ENCODE peak calls at places on chromosomes 4 and X, in four cellular contexts. N is astrocyte of the spinal cord, O is epithelial cell of esophagus, J is NB4. X is an unnamed sample.

GRCh38 chr4:6008766-6009385 is 9.4 kb downstream of the C4orf50 start:
- DNase-seq in O (no peak), J (no peak), N (no peak), X (no peak)

GRCh38 chr4:2246384-2247127 is 4.6 kb upstream of the HAUS3 start:
- DNase-seq in O (no peak), N (no peak), J (no peak), X (peak; percentile 0)

GRCh38 chr4:73912191-73912590 is 43.0 kb downstream of the CXCL1 start:
- DNase-seq in J (no peak), O (no peak), N (no peak), X (no peak)

GRCh38 chr4:153485374-153485773 is 19.2 kb downstream of the TMEM131L start:
- DNase-seq in J (no peak), N (no peak), O (no peak), X (no peak)

GRCh38 chr4:143641406-143641805 is 59.1 kb downstream of the FREM3 start:
- DNase-seq in O (no peak), N (no peak), J (no peak), X (no peak)

GRCh38 chr4:121479801-121480200 is 99.0 kb upstream of the QRFPR start:
- DNase-seq in N (no peak), O (peak; percentile 91), J (no peak), X (no peak)

GRCh38 chr4:100555791-100556190 is 38.0 kb upstream of the EMCN start:
- DNase-seq in N (no peak), J (no peak), O (no peak), X (no peak)

GRCh38 chrX:101407167-101407747 is 468 bp downstream of the GLA start:
- DNase-seq in N (no peak), O (no peak), J (peak; percentile 64), X (no peak)

GRCh38 chr4:1327526-1328266 is 19.3 kb upstream of the UVSSA start:
- DNase-seq in N (no peak), J (no peak), O (no peak), X (no peak)

GRCh38 chr4:150972592-150972991 is 42.5 kb downstream of the LRBA start:
- DNase-seq in N (peak; percentile 44), J (no peak), O (no peak), X (no peak)

GRCh38 chrX:122583526-122583925 is 600.6 kb upstream of the GRIA3 start:
- DNase-seq in O (peak; percentile 53), N (no peak), J (no peak), X (no peak)

GRCh38 chrX:118718737-118719136 is 8.7 kb upstream of the IL13RA1 start:
- DNase-seq in J (peak; percentile 78), O (no peak), N (no peak), X (no peak)

GRCh38 chr4:166594326-166594946 is 639.9 kb downstream of the SPOCK3 start:
- DNase-seq in J (peak; percentile 32), O (peak; percentile 74), N (peak; percentile 64), X (peak; percentile 74)

GRCh38 chr4:71663780-71664179 is 120.1 kb downstream of the GC start:
- DNase-seq in O (no peak), N (no peak), J (no peak), X (peak; percentile 1)

DNA sequence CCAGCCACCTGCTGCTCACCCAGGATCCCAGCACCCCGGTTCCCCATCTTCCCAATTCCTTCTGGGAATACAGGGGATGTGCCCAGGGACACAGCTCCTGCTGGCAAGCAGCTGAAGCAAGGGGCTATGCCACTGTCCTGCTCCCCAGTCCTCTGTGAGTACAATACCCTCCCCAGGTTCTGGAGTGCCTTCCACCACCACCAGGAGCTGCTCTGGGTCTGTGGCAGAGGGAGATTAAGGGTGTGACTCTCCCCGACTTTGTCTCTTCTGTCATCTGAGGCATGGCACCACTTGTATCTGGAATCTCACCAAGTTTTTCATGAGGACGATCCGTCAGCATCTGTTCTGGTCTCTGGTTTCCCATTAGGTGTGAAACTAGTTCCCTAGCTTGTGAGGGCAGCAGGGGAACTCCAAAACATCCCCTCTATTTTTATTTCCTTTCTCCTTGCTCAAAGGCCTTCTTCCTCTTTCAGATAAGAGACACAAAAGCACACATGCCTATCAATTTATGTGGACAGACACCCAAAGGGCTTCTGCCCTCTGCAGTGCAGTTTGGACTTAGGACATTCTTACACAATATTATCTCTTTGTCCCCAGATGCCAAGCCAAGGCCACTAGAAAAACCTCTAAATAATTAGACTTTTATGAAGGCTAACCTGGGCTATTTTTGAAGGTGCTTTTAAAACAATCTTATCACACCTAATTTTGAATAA is 26.8 kb downstream of the MGST2 start:
- DNase-seq in J (peak; percentile 17), N (no peak), O (peak; percentile 36), X (peak; percentile 5)
- TF ChIP-seq CTCF in J (peak; percentile 12), N (peak; percentile 29), O (peak; percentile 64), X (peak; percentile 34)

DNA sequence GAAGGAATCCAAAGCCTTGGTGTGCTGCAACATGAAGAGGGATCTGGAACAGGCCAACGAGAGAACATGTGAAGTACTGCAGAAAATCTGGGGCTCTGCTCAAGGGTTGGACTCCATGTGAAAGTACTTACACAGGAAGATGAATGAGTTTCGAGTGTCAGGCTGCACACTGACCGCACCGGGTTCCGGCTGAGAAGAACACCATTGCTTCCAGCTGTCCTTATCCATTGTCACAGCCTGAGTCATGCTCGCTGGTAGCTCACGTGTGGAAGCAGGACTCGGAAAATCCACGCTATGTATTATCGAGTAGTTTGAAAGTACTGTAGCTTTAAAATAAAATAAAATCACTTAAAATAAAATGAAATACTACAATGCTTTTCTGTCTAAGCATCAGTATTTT is 50.4 kb upstream of the TBL1X start:
- DNase-seq in O (no peak), J (no peak), N (no peak), X (no peak)
- H3K4me3 ChIP-seq in O (no peak overlapping the region), J (no peak overlapping the region), N (no peak overlapping the region), X (no peak overlapping the region)

DNA sequence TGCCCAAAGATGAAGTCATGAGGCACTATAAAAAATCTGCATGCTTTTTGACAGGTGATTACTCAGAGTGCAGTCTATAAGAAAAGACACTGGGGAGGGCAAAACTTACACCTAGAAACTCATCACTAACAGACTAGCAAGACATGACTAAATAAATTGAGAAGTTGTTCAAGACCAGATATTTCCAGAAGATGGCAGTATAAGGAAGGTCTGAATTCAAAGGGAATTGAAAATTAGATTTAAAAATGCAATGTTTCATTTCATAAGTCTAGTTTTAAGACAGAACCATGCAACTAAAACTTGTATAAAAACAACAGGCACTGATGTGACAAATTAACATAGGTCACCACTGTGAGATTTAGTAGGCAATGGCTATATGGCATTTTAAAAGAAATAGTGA is 232.5 kb upstream of the POF1B start:
- DNase-seq in O (peak; percentile 17), J (peak; percentile 15), N (peak; percentile 2), X (no peak)
- TF ChIP-seq CTCF in O (no peak), J (no peak), N (no peak), X (no peak)

GRCh38 chr4:87680271-87680670 is 30.2 kb downstream of the DMP1 start:
- DNase-seq in N (no peak), J (no peak), O (no peak), X (no peak)
- H3K4me3 ChIP-seq in N (no peak overlapping the region), J (no peak overlapping the region), O (no peak overlapping the region), X (no peak overlapping the region)

DNA sequence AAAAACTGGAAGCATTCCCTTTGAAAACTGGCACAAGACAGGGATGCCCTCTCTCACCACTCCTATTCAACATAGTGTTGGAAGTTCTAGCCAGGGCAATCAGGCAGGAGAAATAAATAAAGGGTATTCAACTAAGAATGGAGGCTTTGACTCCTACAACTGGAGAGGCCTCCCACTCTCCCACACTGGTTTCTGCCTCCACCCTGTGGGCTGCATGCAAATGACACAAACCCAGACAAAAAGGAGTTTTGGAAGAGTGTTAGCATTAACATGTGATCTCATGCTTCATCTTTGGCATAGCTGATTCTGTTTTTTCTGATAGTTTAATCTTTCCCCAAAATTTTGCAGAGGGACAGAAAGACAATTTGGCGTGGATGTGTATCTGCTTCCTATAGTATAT is 80.8 kb upstream of the IQCM start:
- DNase-seq in N (peak; percentile 50), J (peak; percentile 5), O (peak; percentile 58), X (no peak)
- TF ChIP-seq CTCF in N (peak; percentile 71), J (no peak), O (peak; percentile 82), X (no peak)

DNA sequence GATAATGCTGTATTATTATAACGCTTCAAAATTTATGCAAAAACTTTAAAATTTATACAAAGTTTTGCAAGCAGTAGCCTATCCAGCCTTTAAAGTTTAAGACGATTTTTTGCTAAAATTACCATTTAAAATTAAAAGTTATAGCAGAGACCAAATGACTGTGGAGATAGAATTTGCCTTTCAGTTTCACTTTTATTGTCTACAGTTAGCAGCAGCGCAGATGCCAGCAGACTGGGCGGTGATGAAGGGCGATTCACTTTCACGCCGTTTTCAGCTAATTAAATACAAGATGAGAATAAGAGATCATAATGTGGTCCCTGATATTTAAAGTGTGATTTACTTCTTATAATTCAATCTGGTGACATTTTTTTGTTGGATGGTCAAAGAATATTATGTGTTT is 1381.5 kb upstream of the ADGRL3 start:
- DNase-seq in O (no peak), N (peak; percentile 48), J (peak; percentile 16), X (peak; percentile 17)
- H3K4me3 ChIP-seq in O (no peak overlapping the region), N (peak overlapping the region; percentile 37), J (peak overlapping the region; percentile 39), X (no peak overlapping the region)

GRCh38 chrX:83004012-83004411 is 504.1 kb upstream of the POU3F4 start:
- DNase-seq in J (no peak), N (no peak), O (no peak), X (no peak)

DNA sequence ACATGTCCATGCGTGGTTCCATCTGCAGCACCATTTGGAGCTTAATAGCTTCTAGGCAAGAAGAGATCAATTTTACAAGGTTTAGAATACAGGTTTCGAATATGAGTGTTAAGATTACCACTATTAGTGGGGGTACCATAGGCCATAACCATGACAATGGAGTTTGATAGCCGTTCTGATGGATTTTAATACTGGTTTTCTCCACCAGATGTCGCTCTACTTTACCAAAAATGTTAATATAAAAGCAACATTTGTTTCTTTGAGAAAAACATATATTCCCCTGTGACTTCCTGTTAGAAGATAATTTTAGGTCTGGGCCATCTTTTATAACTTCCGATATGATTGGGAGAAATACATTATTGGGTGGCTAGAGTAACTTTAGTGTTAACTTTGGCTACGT is 499.7 kb upstream of the POU3F4 start:
- DNase-seq in O (peak; percentile 0), N (no peak), J (peak; percentile 9), X (peak; percentile 2)
- TF ChIP-seq CTCF in O (peak; percentile 20), N (peak; percentile 11), J (no peak), X (peak; percentile 28)

GRCh38 chr4:81337211-81337610 is 122.2 kb upstream of the PRKG2 start:
- DNase-seq in O (no peak), J (no peak), N (no peak), X (no peak)

GRCh38 chr4:81330018-81330417 is 115.0 kb upstream of the PRKG2 start:
- DNase-seq in J (no peak), N (no peak), O (no peak), X (no peak)

DNA sequence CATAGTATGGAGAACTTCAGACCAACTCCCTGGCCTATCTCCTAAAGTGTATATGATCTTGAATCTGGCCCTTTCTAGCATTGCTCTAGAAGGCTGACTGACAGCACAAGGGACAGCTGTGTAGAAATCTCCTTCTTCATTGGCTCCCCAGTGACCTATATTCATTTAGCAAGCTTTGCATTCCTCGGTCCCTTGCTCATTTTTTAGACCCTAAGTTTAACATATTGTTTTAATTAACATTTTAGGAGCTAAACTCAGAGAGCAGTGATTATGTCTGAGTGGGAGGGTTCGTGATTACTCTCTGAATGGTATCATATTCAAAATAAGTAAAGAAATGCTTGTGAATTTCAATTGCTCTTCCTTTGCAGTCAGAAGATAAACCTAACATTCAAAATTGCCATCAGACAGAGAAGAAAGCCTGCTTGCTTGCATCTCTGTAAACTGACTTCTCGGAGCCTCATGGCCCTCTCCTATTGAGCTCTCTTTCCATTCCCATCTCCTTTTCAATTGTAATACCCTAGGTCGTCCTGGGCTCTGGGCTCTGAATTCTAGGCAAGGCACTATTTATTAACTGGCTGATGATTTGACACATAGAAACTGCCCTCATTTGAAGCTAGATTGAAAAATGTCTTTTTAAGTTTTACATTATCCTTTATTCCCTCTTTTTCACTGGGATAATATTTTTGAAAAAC is 120.3 kb upstream of the PRKG2 start:
- DNase-seq in J (no peak), O (no peak), N (no peak), X (no peak)
- H3K4me3 ChIP-seq in J (no peak overlapping the region), O (no peak overlapping the region), N (no peak overlapping the region), X (no peak overlapping the region)